ENCODE peak calls at places on chromosome 13, in six cellular contexts. Y is Calu3, O is omental fat pad, N is M059J, E is neural crest cell, H is AG09309. Q is an unnamed sample.

GRCh38 chr13:30486230-30487074 is 20.7 kb upstream of the HMGB1 start:
- DNase-seq in N (no peak), O (no peak), Y (peak), E (no peak), H (no peak), Q (no peak)

GRCh38 chr13:39336207-39336606 is 266.8 kb downstream of the LHFPL6 start:
- DNase-seq in Y (no peak), H (no peak), E (no peak), O (no peak), N (no peak), Q (no peak)

GRCh38 chr13:33175991-33176390 is 109.6 kb downstream of the STARD13 start:
- DNase-seq in O (no peak), Y (no peak), H (no peak), E (no peak), N (no peak), Q (no peak)

GRCh38 chr13:93039131-93039530 is 187.5 kb upstream of the GPC6 start:
- DNase-seq in O (no peak), E (no peak), H (peak), Y (no peak), N (peak), Q (no peak)

GRCh38 chr13:21399741-21400140 is 59.4 kb downstream of the ZDHHC20 start:
- DNase-seq in Y (no peak), N (peak), H (no peak), O (no peak), E (no peak), Q (no peak)

GRCh38 chr13:112835344-112835743 is 133.7 kb upstream of the MCF2L start:
- DNase-seq in O (no peak), Y (no peak), H (no peak), N (no peak), E (no peak), Q (no peak)

GRCh38 chr13:75061909-75062308 is 420.1 kb downstream of the TBC1D4 start:
- DNase-seq in N (no peak), H (no peak), O (no peak), Y (no peak), E (no peak), Q (no peak)

GRCh38 chr13:54975676-54976075 is 1947.1 kb downstream of the OLFM4 start:
- DNase-seq in Y (no peak), O (no peak), H (no peak), N (no peak), E (no peak), Q (no peak)

GRCh38 chr13:44231786-44232516 is 141.7 kb upstream of the SERP2 start:
- DNase-seq in O (peak), E (no peak), Y (peak), H (peak), N (peak), Q (peak)

GRCh38 chr13:105333416-105333815 is 1202.0 kb downstream of the EFNB2 start:
- DNase-seq in E (no peak), H (peak), O (no peak), Y (no peak), N (no peak), Q (no peak)

GRCh38 chr13:45055902-45056648 is 64.2 kb upstream of the GTF2F2 start:
- DNase-seq in N (peak), Y (no peak), E (no peak), O (no peak), H (peak), Q (no peak)

GRCh38 chr13:23876265-23876664 is 12.9 kb downstream of the MIPEP start:
- DNase-seq in H (no peak), N (peak), O (no peak), Y (no peak), E (no peak), Q (no peak)

GRCh38 chr13:20136781-20137703 is 23.8 kb downstream of the GJA3 start:
- DNase-seq in N (no peak), O (no peak), E (peak), Y (peak), H (no peak), Q (no peak)

GRCh38 chr13:113632706-113633484 is 25.1 kb downstream of the ATP4B start:
- DNase-seq in O (no peak), H (no peak), E (no peak), Y (no peak), N (no peak), Q (no peak)

GRCh38 chr13:46121597-46122163 is 16.8 kb upstream of the CPB2 start:
- DNase-seq in N (no peak), O (no peak), H (no peak), Y (no peak), E (no peak), Q (no peak)

GRCh38 chr13:80334582-80335260 is 6.2 kb downstream of the SPRY2 start:
- DNase-seq in N (peak), Y (no peak), H (no peak), E (no peak), O (no peak), Q (no peak)

GRCh38 chr13:114017028-114017630 is 43.3 kb upstream of the C13orf46 start:
- DNase-seq in O (no peak), Y (no peak), E (no peak), N (no peak), H (no peak), Q (peak)

GRCh38 chr13:46158983-46159382 is 23.0 kb downstream of the LCP1 start:
- DNase-seq in E (no peak), H (no peak), O (no peak), N (no peak), Y (no peak), Q (no peak)

GRCh38 chr13:35917252-35917941 is 213.8 kb downstream of the DCLK1 start:
- DNase-seq in H (no peak), E (no peak), Y (no peak), N (peak), O (no peak), Q (no peak)

GRCh38 chr13:23348270-23349126 is 85.0 kb downstream of the SACS start:
- DNase-seq in N (no peak), E (no peak), H (no peak), O (no peak), Y (no peak), Q (no peak)

GRCh38 chr13:39451301-39451700 is 151.7 kb downstream of the LHFPL6 start:
- DNase-seq in N (peak), O (no peak), E (no peak), Y (no peak), H (no peak), Q (no peak)

GRCh38 chr13:38814331-38814730 is 127.5 kb downstream of the FREM2 start:
- DNase-seq in Y (peak), O (no peak), N (no peak), E (no peak), H (no peak), Q (no peak)

GRCh38 chr13:95323930-95324662 is 22.8 kb upstream of the ABCC4 start:
- DNase-seq in E (peak), O (no peak), N (no peak), Y (no peak), H (no peak), Q (no peak)

GRCh38 chr13:112877496-112877895 is 91.5 kb upstream of the MCF2L start:
- DNase-seq in H (no peak), Y (no peak), N (no peak), E (no peak), O (no peak), Q (no peak)

GRCh38 chr13:39623466-39623865 is 20.5 kb upstream of the LHFPL6 start:
- DNase-seq in N (no peak), O (no peak), Y (no peak), H (no peak), E (no peak), Q (no peak)

GRCh38 chr13:108227651-108228272 is 9.6 kb downstream of the ABHD13 start:
- DNase-seq in Y (peak), H (no peak), N (peak), O (no peak), E (peak), Q (no peak)

GRCh38 chr13:103876571-103876970 is 810.4 kb upstream of the SLC10A2 start:
- DNase-seq in Y (no peak), N (peak), H (peak), O (no peak), E (no peak), Q (no peak)

GRCh38 chr13:26498524-26499208 is 58.8 kb upstream of the WASF3 start:
- DNase-seq in H (no peak), O (no peak), Y (no peak), N (peak), E (no peak), Q (no peak)

GRCh38 chr13:19185086-19185864 is 3.7 kb upstream of the TUBA3C start:
- DNase-seq in E (no peak), O (no peak), Y (no peak), H (no peak), N (no peak), Q (no peak)

GRCh38 chr13:27076411-27076810 is 95.2 kb downstream of the USP12 start:
- DNase-seq in E (no peak), H (no peak), N (no peak), O (no peak), Y (no peak), Q (no peak)

GRCh38 chr13:32316030-32316344 is 679 bp downstream of the BRCA2 start:
- DNase-seq in H (no peak), O (no peak), Y (no peak), N (no peak), E (no peak), Q (no peak)

GRCh38 chr13:32019612-32020233 is 11.9 kb upstream of the FRY start:
- DNase-seq in O (no peak), H (no peak), Y (peak), E (peak), N (peak), Q (peak)

GRCh38 chr13:46178821-46179220 is 3.2 kb downstream of the LCP1 start:
- DNase-seq in E (no peak), Y (no peak), H (no peak), O (no peak), N (no peak), Q (no peak)

GRCh38 chr13:48126944-48127814 is 32.3 kb upstream of the MED4 start:
- DNase-seq in E (no peak), N (peak), H (peak), Y (peak), O (no peak), Q (no peak)

Q was measured in AG04450.